ENCODE peak calls at places on chromosomes 12 and 14, in eight cellular contexts. A, I, B, L, S, E, F and G are unnamed samples.

GRCh38 chr12:119419371-119419770 is 84.8 kb downstream of the CCDC60 start:
- DNase-seq in A (no peak), I (no peak), B (no peak), L (no peak), S (no peak), E (no peak), F (no peak), G (no peak)

GRCh38 chr14:80491562-80492139 is 280.3 kb upstream of the DIO2 start:
- DNase-seq in A (no peak), I (no peak), B (no peak), L (no peak), S (no peak), E (no peak), F (no peak), G (no peak)

GRCh38 chr12:111288771-111289170 is 80.1 kb downstream of the PHETA1 start:
- DNase-seq in A (no peak), I (no peak), B (no peak), L (no peak), S (no peak), E (no peak), F (no peak), G (no peak)

GRCh38 chr12:100545092-100545491 is 28.4 kb upstream of the GAS2L3 start:
- DNase-seq in A (no peak), I (no peak), B (no peak), L (no peak), S (no peak), E (no peak), F (no peak), G (no peak)

GRCh38 chr12:89451876-89452275 is 72.7 kb downstream of the GALNT4 start:
- DNase-seq in A (no peak), I (no peak), B (no peak), L (peak), S (no peak), E (no peak), F (no peak), G (no peak)

GRCh38 chr14:90518941-90519256 is 122.1 kb downstream of the CALM1 start:
- DNase-seq in A (peak), I (peak), B (peak), L (no peak), S (peak), E (no peak), F (peak), G (no peak)

GRCh38 chr12:131536337-131536736 is 174.6 kb upstream of the SFSWAP start:
- DNase-seq in A (no peak), I (no peak), B (no peak), L (no peak), S (no peak), E (no peak), F (no peak), G (no peak)

GRCh38 chr14:39755269-39755878 is 323.1 kb upstream of the FBXO33 start:
- DNase-seq in A (no peak), I (no peak), B (no peak), L (no peak), S (no peak), E (no peak), F (no peak), G (peak)

GRCh38 chr12:75712223-75712622 is 200.8 kb upstream of the KRR1 start:
- DNase-seq in A (no peak), I (no peak), B (no peak), L (no peak), S (no peak), E (no peak), F (no peak), G (no peak)

GRCh38 chr14:95431199-95432145 is 85.0 kb downstream of the SYNE3 start:
- DNase-seq in A (no peak), I (peak), B (peak), L (peak), S (no peak), E (no peak), F (no peak), G (no peak)

GRCh38 chr12:44497044-44497443 is 379.1 kb downstream of the NELL2 start:
- DNase-seq in A (no peak), I (no peak), B (no peak), L (no peak), S (no peak), E (no peak), F (no peak), G (no peak)

GRCh38 chr14:99722741-99723140 is 38.6 kb downstream of the CYP46A1 start:
- DNase-seq in A (no peak), I (no peak), B (no peak), L (no peak), S (no peak), E (no peak), F (no peak), G (no peak)

GRCh38 chr12:34393086-34393820 is 371.0 kb downstream of the ALG10 start:
- DNase-seq in A (no peak), I (no peak), B (no peak), L (no peak), S (no peak), E (no peak), F (no peak), G (no peak)

GRCh38 chr12:119594772-119595445 is 1.3 kb downstream of the TMEM233 start:
- DNase-seq in A (no peak), I (no peak), B (no peak), L (peak), S (no peak), E (no peak), F (no peak), G (no peak)

GRCh38 chr12:116882742-116883141 is 1.5 kb upstream of the HRK start:
- DNase-seq in A (no peak), I (no peak), B (no peak), L (no peak), S (no peak), E (no peak), F (no peak), G (no peak)

GRCh38 chr12:93836616-93837260 is 159.6 kb downstream of the CRADD start:
- DNase-seq in A (no peak), I (no peak), B (no peak), L (no peak), S (no peak), E (no peak), F (no peak), G (no peak)

GRCh38 chr12:33432992-33433391 is 6.6 kb downstream of the SYT10 start:
- DNase-seq in A (no peak), I (no peak), B (no peak), L (no peak), S (no peak), E (no peak), F (no peak), G (no peak)

GRCh38 chr14:77018785-77019184 is 9.7 kb downstream of the IRF2BPL start:
- DNase-seq in A (no peak), I (no peak), B (no peak), L (no peak), S (no peak), E (no peak), F (no peak), G (no peak)

GRCh38 chr14:95226801-95227200 is 69.5 kb upstream of the DICER1 start:
- DNase-seq in A (no peak), I (no peak), B (no peak), L (no peak), S (no peak), E (no peak), F (no peak), G (peak)

GRCh38 chr12:6953417-6954315 is 2.5 kb downstream of the PTPN6 start:
- DNase-seq in A (peak), I (peak), B (peak), L (no peak), S (no peak), E (peak), F (peak), G (no peak)

GRCh38 chr14:89509891-89510290 is 92.9 kb upstream of the FOXN3 start:
- DNase-seq in A (no peak), I (no peak), B (no peak), L (no peak), S (no peak), E (no peak), F (no peak), G (no peak)

GRCh38 chr12:104282109-104282508 is 21.4 kb upstream of the EID3 start:
- DNase-seq in A (no peak), I (no peak), B (no peak), L (no peak), S (no peak), E (no peak), F (no peak), G (no peak)